ENCODE peak calls at places on chromosomes 4 and X, in eight cellular contexts. D is BE2C; F is CD4-positive, alpha-beta T cell; S is dorsolateral prefrontal cortex; M is fibroblast of lung; I is GM13976; K is psoas muscle; R is B cell. T is an unnamed sample.

GRCh38 chr4:81913427-81913878 is 441.7 kb upstream of the RASGEF1B start:
- DNase-seq in D (peak), F (peak), S (no peak), M (no peak), I (peak), K (peak), R (peak), T (no peak)

GRCh38 chrX:15751160-15751819 is 13.2 kb downstream of the CA5B start:
- DNase-seq in D (no peak), F (peak), S (no peak), M (peak), I (no peak), K (no peak), R (peak), T (no peak)

GRCh38 chr4:89539374-89539773 is 231.8 kb upstream of the GPRIN3 start:
- DNase-seq in D (no peak), F (no peak), S (no peak), M (peak), I (no peak), K (no peak), R (no peak), T (no peak)

GRCh38 chr4:89878611-89879010 is 16.0 kb upstream of the MMRN1 start:
- DNase-seq in D (no peak), F (no peak), S (no peak), M (no peak), I (no peak), K (no peak), R (no peak), T (no peak)

GRCh38 chrX:68807818-68808217 is 21.0 kb upstream of the EFNB1 start:
- DNase-seq in D (no peak), F (no peak), S (no peak), M (no peak), I (no peak), K (no peak), R (no peak), T (no peak)

GRCh38 chr4:113683143-113683542 is 78.4 kb downstream of the CAMK2D start:
- DNase-seq in D (no peak), F (peak), S (no peak), M (no peak), I (peak), K (no peak), R (peak), T (no peak)

GRCh38 chrX:107700317-107700774 is 72.0 kb downstream of the PRPS1 start:
- DNase-seq in D (no peak), F (no peak), S (no peak), M (peak), I (no peak), K (no peak), R (no peak), T (no peak)

GRCh38 chr4:109419679-109420078 is 13.9 kb upstream of the SEC24B start:
- DNase-seq in D (no peak), F (no peak), S (no peak), M (peak), I (no peak), K (no peak), R (no peak), T (no peak)

GRCh38 chrX:23803931-23804381 is 21.0 kb downstream of the SAT1 start:
- DNase-seq in D (no peak), F (no peak), S (no peak), M (peak), I (no peak), K (no peak), R (no peak), T (no peak)

GRCh38 chr4:142264961-142265360 is 581.1 kb downstream of the INPP4B start:
- DNase-seq in D (no peak), F (no peak), S (no peak), M (peak), I (no peak), K (no peak), R (no peak), T (no peak)

GRCh38 chrX:78330068-78330467 is 2.7 kb upstream of the CYSLTR1 start:
- DNase-seq in D (no peak), F (no peak), S (no peak), M (no peak), I (no peak), K (no peak), R (no peak), T (no peak)

GRCh38 chrX:45758319-45758718 is 557.6 kb upstream of the DIPK2B start:
- DNase-seq in D (no peak), F (peak), S (no peak), M (peak), I (no peak), K (no peak), R (no peak), T (no peak)

GRCh38 chr4:10960386-10960785 is 275.8 kb upstream of the CLNK start:
- DNase-seq in D (no peak), F (no peak), S (no peak), M (no peak), I (no peak), K (no peak), R (no peak), T (no peak)

GRCh38 chr4:186137193-186137792 is 32.8 kb downstream of the FAM149A start:
- DNase-seq in D (no peak), F (no peak), S (no peak), M (peak), I (no peak), K (no peak), R (no peak), T (no peak)

GRCh38 chr4:10032625-10033024 is 11.3 kb upstream of the SLC2A9 start:
- DNase-seq in D (no peak), F (no peak), S (no peak), M (peak), I (no peak), K (no peak), R (no peak), T (no peak)

GRCh38 chr4:182143086-182143821 is 99.9 kb upstream of the TENM3 start:
- DNase-seq in D (no peak), F (no peak), S (no peak), M (peak), I (no peak), K (no peak), R (no peak), T (no peak)

GRCh38 chrX:46547857-46548256 is 2.6 kb upstream of the ZNF674 start:
- DNase-seq in D (no peak), F (no peak), S (no peak), M (peak), I (no peak), K (no peak), R (no peak), T (no peak)

GRCh38 chr4:80963051-80963450 is 67.5 kb upstream of the BMP3 start:
- DNase-seq in D (no peak), F (no peak), S (no peak), M (peak), I (no peak), K (no peak), R (no peak), T (no peak)

GRCh38 chrX:108426262-108426661 is 12.0 kb downstream of the COL4A6 start:
- DNase-seq in D (no peak), F (no peak), S (no peak), M (no peak), I (no peak), K (no peak), R (no peak), T (no peak)

GRCh38 chrX:23292979-23293651 is 41.5 kb upstream of the PTCHD1 start:
- DNase-seq in D (peak), F (no peak), S (peak), M (peak), I (no peak), K (peak), R (no peak), T (no peak)

GRCh38 chr4:163448541-163449203 is 24.9 kb downstream of the TKTL2 start:
- DNase-seq in D (peak), F (no peak), S (no peak), M (peak), I (no peak), K (no peak), R (no peak), T (no peak)

GRCh38 chr4:101670370-101670769 is 120.2 kb upstream of the BANK1 start:
- DNase-seq in D (no peak), F (no peak), S (no peak), M (no peak), I (no peak), K (no peak), R (no peak), T (no peak)

GRCh38 chr4:3290889-3291321 is 1.9 kb upstream of the RGS12 start:
- DNase-seq in D (no peak), F (no peak), S (peak), M (no peak), I (peak), K (no peak), R (no peak), T (no peak)

GRCh38 chrX:114626323-114626722 is 42.4 kb downstream of the HTR2C start:
- DNase-seq in D (peak), F (no peak), S (no peak), M (peak), I (peak), K (no peak), R (no peak), T (no peak)
- TF ChIP-seq CTCF in D (peak), F (no peak), S (peak), M (peak), I (peak), K (peak), R (no peak), T (no peak)

GRCh38 chr4:119628281-119629141 is at the start of gene PDE5A:
- DNase-seq in D (peak), F (peak), S (peak), M (peak), I (peak), K (peak), R (peak), T (peak)

GRCh38 chr4:119626420-119626819 is 2.2 kb downstream of the PDE5A start:
- DNase-seq in D (no peak), F (no peak), S (no peak), M (no peak), I (no peak), K (no peak), R (no peak), T (no peak)

GRCh38 chr4:119626943-119627266 is 1.7 kb downstream of the PDE5A start:
- DNase-seq in D (no peak), F (peak), S (no peak), M (no peak), I (no peak), K (no peak), R (no peak), T (no peak)

GRCh38 chr4:119629142-119629471 is 503 bp upstream of the PDE5A start:
- DNase-seq in D (no peak), F (no peak), S (no peak), M (no peak), I (no peak), K (no peak), R (no peak), T (no peak)

DNA sequence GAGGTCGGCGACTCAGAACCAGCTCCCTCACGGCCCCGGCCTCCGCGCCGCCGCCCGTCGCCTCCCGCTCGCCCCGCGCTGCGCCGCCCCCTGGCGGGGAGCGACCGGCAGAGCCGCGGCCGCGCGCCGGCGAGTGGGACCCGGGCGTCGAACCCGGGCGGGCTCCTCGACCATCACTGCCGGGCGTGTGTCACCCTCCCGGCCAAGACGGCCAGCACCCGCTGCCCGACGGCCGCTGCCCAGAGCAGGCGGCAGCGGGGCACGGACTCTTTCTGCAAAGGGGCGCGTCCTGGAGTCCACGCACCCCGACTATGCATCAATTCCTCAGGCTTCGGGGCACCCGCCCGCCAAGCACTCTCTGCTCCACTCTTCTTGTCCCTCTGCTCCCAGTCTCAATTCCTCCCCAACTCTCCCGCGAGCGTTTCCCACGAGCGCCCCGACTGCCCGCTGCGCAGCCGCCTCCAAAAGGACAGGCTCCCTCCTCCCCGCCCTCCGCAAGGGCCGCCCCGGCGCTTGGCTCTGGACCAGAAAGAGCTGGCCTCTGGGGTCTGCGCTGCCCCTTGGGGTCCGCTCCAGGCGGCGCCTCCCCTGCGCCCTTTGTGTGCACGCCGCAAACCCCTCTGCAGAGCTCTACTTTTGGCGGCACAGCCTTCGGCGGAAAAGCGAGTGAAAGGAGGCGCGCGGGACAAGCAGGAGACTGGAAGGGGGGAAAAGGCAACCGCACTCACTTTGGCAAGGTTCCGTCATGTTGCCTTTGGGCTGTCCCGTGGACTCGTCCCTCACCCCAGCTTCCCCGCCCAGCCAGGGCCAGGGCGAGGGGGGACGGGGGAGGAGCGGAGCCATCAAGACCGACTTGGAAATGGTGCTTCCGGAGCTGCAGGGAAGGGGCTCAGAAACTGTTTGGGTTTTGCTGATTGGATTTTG is 1.1 kb downstream of the PDE5A start:
- DNase-seq in D (peak), F (peak), S (no peak), M (peak), I (peak), K (peak), R (peak), T (no peak)
- TF ChIP-seq CTCF in D (peak), F (peak), S (no peak), M (peak), I (peak), K (peak), R (peak), T (no peak)

GRCh38 chr4:169439244-169439643 is 168.5 kb upstream of the SH3RF1 start:
- DNase-seq in D (no peak), F (no peak), S (no peak), M (peak), I (peak), K (no peak), R (no peak), T (no peak)
- TF ChIP-seq CTCF in D (no peak), F (no peak), S (no peak), M (no peak), I (no peak), K (no peak), R (no peak), T (no peak)

GRCh38 chr4:66693694-66694093 is 851.6 kb downstream of the CENPC start:
- DNase-seq in D (no peak), F (no peak), S (no peak), M (peak), I (no peak), K (no peak), R (no peak), T (no peak)

GRCh38 chr4:66694716-66695115 is 850.6 kb downstream of the CENPC start:
- DNase-seq in D (no peak), F (no peak), S (no peak), M (no peak), I (no peak), K (no peak), R (no peak), T (no peak)

GRCh38 chr4:66687393-66687971 is 857.8 kb downstream of the CENPC start:
- DNase-seq in D (no peak), F (no peak), S (no peak), M (no peak), I (no peak), K (no peak), R (no peak), T (no peak)

GRCh38 chr4:66688674-66689073 is 856.6 kb downstream of the CENPC start:
- DNase-seq in D (no peak), F (no peak), S (no peak), M (peak), I (no peak), K (no peak), R (no peak), T (no peak)

DNA sequence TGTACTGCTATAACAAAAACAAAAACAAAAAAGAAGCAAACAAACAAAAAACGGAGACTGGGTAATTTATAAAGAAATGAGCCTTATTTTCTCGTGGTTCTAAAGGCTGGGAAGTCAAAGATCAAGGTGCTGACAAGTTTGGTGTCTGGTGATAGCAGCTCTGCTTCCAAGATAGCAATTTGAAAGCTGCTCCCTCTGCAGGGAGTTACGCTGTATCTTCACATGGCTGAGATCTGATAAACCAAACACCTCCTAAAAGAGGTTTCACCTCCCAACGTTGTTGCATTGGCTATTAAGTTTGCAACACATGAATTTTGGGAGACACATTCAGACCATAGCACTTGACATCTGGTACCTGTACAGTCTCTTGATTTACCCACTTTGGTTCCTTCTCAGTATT is 854.2 kb downstream of the CENPC start:
- DNase-seq in D (no peak), F (no peak), S (no peak), M (no peak), I (no peak), K (no peak), R (no peak), T (no peak)
- TF ChIP-seq CTCF in D (no peak), F (no peak), S (no peak), M (no peak), I (no peak), K (no peak), R (no peak), T (no peak)

GRCh38 chr4:150743564-150744342 is 161.8 kb downstream of the MAB21L2 start:
- DNase-seq in D (no peak), F (no peak), S (no peak), M (peak), I (no peak), K (no peak), R (no peak), T (no peak)
- TF ChIP-seq CTCF in D (no peak), F (no peak), S (no peak), M (no peak), I (no peak), K (no peak), R (no peak), T (no peak)

GRCh38 chrX:53294024-53294648 is 12.8 kb upstream of the IQSEC2 start:
- DNase-seq in D (no peak), F (no peak), S (no peak), M (no peak), I (no peak), K (no peak), R (no peak), T (no peak)
- TF ChIP-seq CTCF in D (peak), F (no peak), S (no peak), M (peak), I (peak), K (no peak), R (no peak), T (no peak)